ENCODE peak calls at places on chromosomes 2 and 18, in nine cellular contexts. I is mammary epithelial cell, L is esophagus muscularis mucosa, O is tibial nerve, T is IMR-90, J is body of pancreas, Y is ovary, A is Peyer's patch, Z is upper lobe of right lung. P is an unnamed sample.

GRCh38 chr2:53407363-53408080 is 360.1 kb upstream of the CHAC2 start:
- DNase-seq in A (no peak), J (no peak), Y (no peak), T (peak; percentile 12), Z (no peak), O (no peak), L (no peak), I (peak; percentile 87), P (no peak)

GRCh38 chr2:46825958-46826897 is 89.4 kb downstream of the MCFD2 start:
- DNase-seq in Y (no peak), T (peak; percentile 85), O (no peak), J (no peak), L (no peak), A (no peak), Z (peak; percentile 49), I (no peak), P (no peak)

GRCh38 chr2:154623819-154624218 is 74.7 kb upstream of the KCNJ3 start:
- DNase-seq in A (peak; percentile 71), Y (no peak), I (peak; percentile 21), L (no peak), J (peak; percentile 63), T (peak; percentile 0), Z (no peak), O (no peak), P (peak; percentile 10)

GRCh38 chr2:233041722-233042323 is 9.4 kb downstream of the NEU2 start:
- DNase-seq in T (no peak), L (no peak), J (no peak), O (no peak), Y (no peak), Z (peak; percentile 39), A (no peak), I (no peak), P (no peak)

GRCh38 chr2:44722002-44722625 is 219.4 kb upstream of the SIX3 start:
- DNase-seq in L (no peak), A (no peak), O (no peak), J (no peak), Z (no peak), T (no peak), Y (no peak), I (no peak), P (no peak)

GRCh38 chr2:57740905-57741304 is 305.7 kb upstream of the VRK2 start:
- DNase-seq in T (no peak), J (no peak), Y (no peak), I (no peak), O (no peak), A (no peak), L (no peak), Z (no peak), P (no peak)

GRCh38 chr2:241863021-241863954 is 4.6 kb upstream of the PDCD1 start:
- DNase-seq in I (no peak), A (peak; percentile 67), O (no peak), L (no peak), Y (peak; percentile 72), Z (peak; percentile 61), T (peak; percentile 55), J (no peak), P (no peak)

GRCh38 chr18:55343396-55344073 is 244.5 kb downstream of the TCF4 start:
- DNase-seq in L (no peak), Y (no peak), Z (no peak), A (no peak), J (no peak), I (peak; percentile 8), O (no peak), T (peak; percentile 64), P (peak; percentile 54)

GRCh38 chr2:72150961-72151356 is 3.3 kb upstream of the CYP26B1 start:
- DNase-seq in A (no peak), L (peak; percentile 24), T (no peak), Z (no peak), I (no peak), O (peak; percentile 9), J (peak; percentile 1), Y (peak; percentile 10), P (no peak)

GRCh38 chr2:11133238-11133935 is 21.9 kb upstream of the SLC66A3 start:
- DNase-seq in T (no peak), O (no peak), Z (no peak), L (no peak), A (no peak), Y (peak; percentile 41), I (no peak), J (no peak), P (no peak)

GRCh38 chr18:75480487-75480886 is 53.0 kb upstream of the SMIM21 start:
- DNase-seq in L (no peak), J (no peak), Y (no peak), I (no peak), T (no peak), Z (no peak), O (no peak), A (no peak), P (no peak)

GRCh38 chr18:43129946-43130523 is 14.6 kb upstream of the RIT2 start:
- DNase-seq in Z (no peak), T (no peak), Y (no peak), I (peak; percentile 1), L (no peak), O (no peak), A (no peak), J (no peak), P (peak; percentile 7)

GRCh38 chr2:223549215-223549614 is 52.9 kb downstream of the SCG2 start:
- DNase-seq in O (no peak), T (peak; percentile 95), I (peak; percentile 97), L (no peak), A (no peak), Z (no peak), J (no peak), Y (no peak), P (no peak)

GRCh38 chr18:26040051-26040656 is 50.3 kb downstream of the SS18 start:
- DNase-seq in J (no peak), T (no peak), L (no peak), Z (no peak), Y (no peak), O (no peak), I (peak; percentile 82), A (no peak), P (no peak)

GRCh38 chr2:229856416-229856815 is 65.4 kb downstream of the TRIP12 start:
- DNase-seq in L (no peak), Y (no peak), Z (no peak), I (no peak), T (no peak), O (no peak), A (no peak), J (no peak), P (no peak)

DNA sequence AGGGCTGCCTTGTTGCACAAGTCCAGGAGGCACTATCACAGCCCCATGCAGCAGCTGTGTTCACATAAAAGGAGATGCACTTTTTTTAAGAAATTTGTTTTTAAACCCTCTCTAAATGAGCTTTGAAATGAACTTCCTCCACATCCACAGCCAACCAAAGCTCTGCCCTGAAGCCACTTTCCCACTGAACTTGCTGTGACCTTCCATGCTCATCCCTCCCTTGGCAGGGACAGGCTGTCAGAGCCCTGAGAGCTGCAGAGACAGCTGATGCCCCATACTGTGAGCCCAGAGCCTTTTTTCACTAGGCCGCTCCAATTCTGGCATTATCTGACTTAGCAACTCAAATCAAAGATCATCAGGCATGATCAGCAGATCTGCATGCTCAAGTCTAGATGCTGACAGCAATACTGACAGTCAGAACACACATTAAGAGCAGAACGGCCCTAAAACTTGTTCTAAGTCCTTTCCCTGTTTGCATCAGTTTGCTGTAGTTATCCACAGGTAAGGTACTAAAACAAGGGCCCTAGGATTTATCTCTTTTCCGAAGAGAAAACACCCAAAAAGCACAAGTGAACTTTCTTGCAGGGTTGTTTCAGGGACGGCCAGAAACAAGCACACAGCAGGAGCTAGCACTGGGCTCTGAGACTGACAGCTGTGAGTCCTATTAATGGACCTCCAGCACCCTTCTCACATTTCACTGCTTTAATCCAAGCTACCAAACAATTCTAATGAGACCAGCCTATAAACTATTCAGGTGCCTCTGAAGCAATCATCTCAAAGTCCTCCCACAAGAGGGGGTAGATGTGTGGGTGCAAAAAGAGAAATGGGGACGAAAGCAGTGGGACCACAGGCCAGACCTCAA is 34.9 kb downstream of the RNU4ATAC start:
- DNase-seq in A (no peak), I (no peak), O (no peak), Y (no peak), J (no peak), Z (no peak), T (no peak), L (no peak), P (no peak)
- H3K4me1 ChIP-seq in A (no peaks in the 10 kb centered on the region), I (peaks cover 23% of the 10 kb centered on the region), O (peaks cover 90% of the 10 kb centered on the region), Y (peaks cover 5% of the 10 kb centered on the region), J (peaks cover 29% of the 10 kb centered on the region), Z (peaks cover 14% of the 10 kb centered on the region), T (peaks cover 15% of the 10 kb centered on the region), L (peaks cover 61% of the 10 kb centered on the region), P (peaks cover 29% of the 10 kb centered on the region)

GRCh38 chr2:55050133-55050994 is at the start of gene RTN4:
- DNase-seq in J (peak; percentile 99), T (peak; percentile 100), Y (peak; percentile 98), L (peak; percentile 100), I (peak; percentile 99), A (peak; percentile 99), O (peak; percentile 97), Z (peak; percentile 99), P (peak; percentile 100)
- H3K4me1 ChIP-seq in J (peaks cover 35% of the 10 kb centered on the region), T (no peaks in the 10 kb centered on the region), Y (peaks cover 6% of the 10 kb centered on the region), L (peaks cover 41% of the 10 kb centered on the region), I (peaks cover 10% of the 10 kb centered on the region), A (peaks cover 38% of the 10 kb centered on the region), O (peaks cover 43% of the 10 kb centered on the region), Z (peaks cover 35% of the 10 kb centered on the region), P (peaks cover 19% of the 10 kb centered on the region)

DNA sequence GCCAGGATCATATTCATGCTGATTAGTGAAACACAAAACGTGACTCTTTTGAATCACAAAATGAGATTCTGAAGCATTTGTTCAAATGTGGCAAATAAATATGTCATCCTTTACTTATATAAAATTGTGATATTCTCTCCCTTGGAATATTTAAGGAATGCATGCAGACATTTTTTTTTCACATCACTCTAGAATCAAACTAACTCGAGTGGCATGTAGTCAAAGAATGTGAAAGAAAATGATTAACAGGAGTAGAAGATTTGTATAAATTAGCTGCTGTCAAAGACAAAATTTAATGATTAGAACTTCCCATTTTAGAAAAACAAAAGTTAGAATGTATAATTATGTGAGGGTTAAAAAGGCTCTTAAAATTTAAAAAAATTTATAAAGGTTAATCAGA is 721.0 kb upstream of the FAM98A start:
- DNase-seq in Y (no peak), Z (no peak), O (no peak), J (no peak), T (no peak), L (no peak), A (no peak), I (no peak), P (no peak)
- H3K4me1 ChIP-seq in Y (no peaks in the 10 kb centered on the region), Z (no peaks in the 10 kb centered on the region), O (no peaks in the 10 kb centered on the region), J (no peaks in the 10 kb centered on the region), T (no peaks in the 10 kb centered on the region), L (peaks cover 4% of the 10 kb centered on the region), A (no peaks in the 10 kb centered on the region), I (no peaks in the 10 kb centered on the region), P (peaks cover 11% of the 10 kb centered on the region)

DNA sequence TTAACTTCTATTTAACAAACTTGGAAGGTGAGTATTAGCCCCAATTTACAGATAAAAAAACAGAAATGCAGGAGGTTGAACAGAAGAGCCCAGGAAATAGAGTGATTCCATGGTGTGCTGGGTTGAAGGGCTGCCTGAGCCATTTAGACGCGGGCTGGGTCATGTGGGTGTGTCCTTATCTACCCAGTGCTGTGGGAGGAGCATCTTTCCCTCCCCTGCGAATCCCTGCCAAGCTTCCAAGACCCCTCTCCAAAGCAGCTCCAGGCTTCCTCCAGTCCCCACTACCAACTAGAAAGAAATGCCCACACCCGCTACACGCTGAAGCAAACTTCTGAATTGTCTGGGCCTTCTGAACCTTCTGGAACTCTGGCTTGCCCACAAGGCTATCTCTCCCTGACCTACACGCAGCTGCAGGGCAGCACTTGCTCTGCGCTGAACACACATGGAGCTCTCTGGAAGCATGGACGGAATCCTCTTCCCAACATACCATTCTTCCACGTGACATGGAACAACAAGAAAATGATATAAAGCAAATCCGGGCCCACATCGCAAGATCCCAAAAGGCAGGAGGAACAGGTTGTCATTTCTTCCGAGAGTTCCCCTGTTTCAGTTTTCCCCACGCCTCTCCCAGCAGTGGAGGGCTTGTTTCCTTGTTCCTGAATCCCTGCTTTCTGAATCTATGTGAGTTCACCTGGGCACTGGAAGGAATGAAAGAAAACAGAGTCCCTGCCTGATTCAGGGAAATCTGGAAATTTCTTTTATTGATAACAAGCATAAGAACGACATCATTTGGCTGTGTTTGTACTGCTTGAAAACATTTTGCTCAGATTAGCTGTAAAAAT is 562.7 kb upstream of the ID2 start:
- DNase-seq in T (no peak), A (no peak), J (no peak), L (no peak), Z (no peak), Y (no peak), O (no peak), I (no peak), P (no peak)
- H3K4me1 ChIP-seq in T (peaks cover 12% of the 10 kb centered on the region), A (peaks cover 8% of the 10 kb centered on the region), J (peaks cover 23% of the 10 kb centered on the region), L (peaks cover 25% of the 10 kb centered on the region), Z (peaks cover 16% of the 10 kb centered on the region), Y (peaks cover 11% of the 10 kb centered on the region), O (peaks cover 32% of the 10 kb centered on the region), I (peaks cover 25% of the 10 kb centered on the region), P (no peaks in the 10 kb centered on the region)